ENCODE peak calls at places on chromosomes 2 and 18, in seven cellular contexts. One of them, this sample, is unnamed.

GRCh38 chr2:119407430-119408220 is 24.0 kb upstream of the TMEM37 start:
- DNase-seq in activated T-cell treated with anti-CD3 and anti-CD28 coated beads for 1 hour: peak; percentile 6
- DNase-seq in G401: peak; percentile 24
- DNase-seq in cerebellum: no peak
- DNase-seq in tibial artery: no peak
- DNase-seq in germinal center: peak; percentile 62
- DNase-seq in stimulated activated CD4-positive, alpha-beta T cell treated with anti-CD3 and anti-CD28 coated beads, Interleukin-15, amount 100 ng/mL, for 24 hours: peak; percentile 52
- DNase-seq in this sample: no peak

GRCh38 chr2:23199115-23199918 is 185.7 kb upstream of the KLHL29 start:
- DNase-seq in tibial artery: no peak
- DNase-seq in cerebellum: no peak
- DNase-seq in germinal center: peak; percentile 11
- DNase-seq in stimulated activated CD4-positive, alpha-beta T cell treated with anti-CD3 and anti-CD28 coated beads, Interleukin-15, amount 100 ng/mL, for 24 hours: peak; percentile 18
- DNase-seq in activated T-cell treated with anti-CD3 and anti-CD28 coated beads for 1 hour: no peak
- DNase-seq in G401: peak; percentile 5
- DNase-seq in this sample: no peak

GRCh38 chr2:27776097-27776496 is 4.6 kb downstream of the MRPL33 start:
- DNase-seq in stimulated activated CD4-positive, alpha-beta T cell treated with anti-CD3 and anti-CD28 coated beads, Interleukin-15, amount 100 ng/mL, for 24 hours: no peak
- DNase-seq in cerebellum: no peak
- DNase-seq in germinal center: no peak
- DNase-seq in tibial artery: no peak
- DNase-seq in G401: peak; percentile 24
- DNase-seq in activated T-cell treated with anti-CD3 and anti-CD28 coated beads for 1 hour: no peak
- DNase-seq in this sample: no peak

GRCh38 chr2:175973373-175973772 is 28.7 kb downstream of the LNPK start:
- DNase-seq in cerebellum: no peak
- DNase-seq in tibial artery: no peak
- DNase-seq in activated T-cell treated with anti-CD3 and anti-CD28 coated beads for 1 hour: no peak
- DNase-seq in germinal center: no peak
- DNase-seq in G401: no peak
- DNase-seq in stimulated activated CD4-positive, alpha-beta T cell treated with anti-CD3 and anti-CD28 coated beads, Interleukin-15, amount 100 ng/mL, for 24 hours: no peak
- DNase-seq in this sample: no peak

GRCh38 chr18:25223211-25223610 is 128.8 kb downstream of the ZNF521 start:
- DNase-seq in cerebellum: no peak
- DNase-seq in stimulated activated CD4-positive, alpha-beta T cell treated with anti-CD3 and anti-CD28 coated beads, Interleukin-15, amount 100 ng/mL, for 24 hours: no peak
- DNase-seq in germinal center: no peak
- DNase-seq in tibial artery: no peak
- DNase-seq in activated T-cell treated with anti-CD3 and anti-CD28 coated beads for 1 hour: no peak
- DNase-seq in G401: no peak
- DNase-seq in this sample: no peak

GRCh38 chr2:71831208-71831577 is 316.5 kb downstream of the CYP26B1 start:
- DNase-seq in stimulated activated CD4-positive, alpha-beta T cell treated with anti-CD3 and anti-CD28 coated beads, Interleukin-15, amount 100 ng/mL, for 24 hours: no peak
- DNase-seq in germinal center: no peak
- DNase-seq in tibial artery: peak; percentile 90
- DNase-seq in activated T-cell treated with anti-CD3 and anti-CD28 coated beads for 1 hour: no peak
- DNase-seq in cerebellum: peak; percentile 63
- DNase-seq in G401: peak; percentile 74
- DNase-seq in this sample: no peak

GRCh38 chr2:54471221-54471711 is 15.1 kb downstream of the SPTBN1 start:
- DNase-seq in cerebellum: peak; percentile 63
- DNase-seq in tibial artery: no peak
- DNase-seq in stimulated activated CD4-positive, alpha-beta T cell treated with anti-CD3 and anti-CD28 coated beads, Interleukin-15, amount 100 ng/mL, for 24 hours: no peak
- DNase-seq in germinal center: peak; percentile 17
- DNase-seq in G401: peak; percentile 89
- DNase-seq in activated T-cell treated with anti-CD3 and anti-CD28 coated beads for 1 hour: no peak
- DNase-seq in this sample: peak; percentile 39

GRCh38 chr2:128798502-128799283 is 480.0 kb upstream of the HS6ST1 start:
- DNase-seq in G401: no peak
- DNase-seq in cerebellum: no peak
- DNase-seq in germinal center: no peak
- DNase-seq in tibial artery: no peak
- DNase-seq in stimulated activated CD4-positive, alpha-beta T cell treated with anti-CD3 and anti-CD28 coated beads, Interleukin-15, amount 100 ng/mL, for 24 hours: no peak
- DNase-seq in activated T-cell treated with anti-CD3 and anti-CD28 coated beads for 1 hour: no peak
- DNase-seq in this sample: no peak

GRCh38 chr2:209956276-209956675 is 46.2 kb upstream of the RPE start:
- DNase-seq in activated T-cell treated with anti-CD3 and anti-CD28 coated beads for 1 hour: no peak
- DNase-seq in stimulated activated CD4-positive, alpha-beta T cell treated with anti-CD3 and anti-CD28 coated beads, Interleukin-15, amount 100 ng/mL, for 24 hours: no peak
- DNase-seq in germinal center: no peak
- DNase-seq in G401: peak; percentile 21
- DNase-seq in tibial artery: no peak
- DNase-seq in cerebellum: no peak
- DNase-seq in this sample: no peak

GRCh38 chr18:37524546-37525301 is 40.9 kb downstream of the CELF4 start:
- DNase-seq in germinal center: no peak
- DNase-seq in G401: no peak
- DNase-seq in tibial artery: no peak
- DNase-seq in activated T-cell treated with anti-CD3 and anti-CD28 coated beads for 1 hour: no peak
- DNase-seq in cerebellum: no peak
- DNase-seq in stimulated activated CD4-positive, alpha-beta T cell treated with anti-CD3 and anti-CD28 coated beads, Interleukin-15, amount 100 ng/mL, for 24 hours: no peak
- DNase-seq in this sample: no peak

GRCh38 chr18:50611529-50611941 is 51.6 kb downstream of the MAPK4 start:
- DNase-seq in stimulated activated CD4-positive, alpha-beta T cell treated with anti-CD3 and anti-CD28 coated beads, Interleukin-15, amount 100 ng/mL, for 24 hours: no peak
- DNase-seq in activated T-cell treated with anti-CD3 and anti-CD28 coated beads for 1 hour: no peak
- DNase-seq in germinal center: no peak
- DNase-seq in tibial artery: no peak
- DNase-seq in G401: no peak
- DNase-seq in cerebellum: no peak
- DNase-seq in this sample: no peak

GRCh38 chr18:75915941-75916640 is 488.6 kb upstream of the SMIM21 start:
- DNase-seq in germinal center: no peak
- DNase-seq in cerebellum: peak; percentile 62
- DNase-seq in activated T-cell treated with anti-CD3 and anti-CD28 coated beads for 1 hour: no peak
- DNase-seq in G401: peak; percentile 48
- DNase-seq in tibial artery: no peak
- DNase-seq in stimulated activated CD4-positive, alpha-beta T cell treated with anti-CD3 and anti-CD28 coated beads, Interleukin-15, amount 100 ng/mL, for 24 hours: peak; percentile 11
- DNase-seq in this sample: no peak

GRCh38 chr2:70084973-70085710 is 2.1 kb upstream of the PCBP1 start:
- DNase-seq in activated T-cell treated with anti-CD3 and anti-CD28 coated beads for 1 hour: peak; percentile 68
- DNase-seq in cerebellum: peak; percentile 62
- DNase-seq in stimulated activated CD4-positive, alpha-beta T cell treated with anti-CD3 and anti-CD28 coated beads, Interleukin-15, amount 100 ng/mL, for 24 hours: peak; percentile 74
- DNase-seq in germinal center: peak; percentile 66
- DNase-seq in G401: peak; percentile 80
- DNase-seq in tibial artery: peak; percentile 71
- DNase-seq in this sample: no peak

GRCh38 chr2:8558096-8558495 is 123.8 kb upstream of the ID2 start:
- DNase-seq in G401: no peak
- DNase-seq in tibial artery: peak; percentile 35
- DNase-seq in stimulated activated CD4-positive, alpha-beta T cell treated with anti-CD3 and anti-CD28 coated beads, Interleukin-15, amount 100 ng/mL, for 24 hours: no peak
- DNase-seq in activated T-cell treated with anti-CD3 and anti-CD28 coated beads for 1 hour: no peak
- DNase-seq in cerebellum: no peak
- DNase-seq in germinal center: no peak
- DNase-seq in this sample: no peak

GRCh38 chr2:120672526-120673204 is 63.0 kb upstream of the GLI2 start:
- DNase-seq in cerebellum: no peak
- DNase-seq in stimulated activated CD4-positive, alpha-beta T cell treated with anti-CD3 and anti-CD28 coated beads, Interleukin-15, amount 100 ng/mL, for 24 hours: no peak
- DNase-seq in tibial artery: no peak
- DNase-seq in G401: no peak
- DNase-seq in germinal center: no peak
- DNase-seq in activated T-cell treated with anti-CD3 and anti-CD28 coated beads for 1 hour: no peak
- DNase-seq in this sample: no peak

GRCh38 chr2:55168221-55169154 is 63.6 kb downstream of the CLHC1 start:
- DNase-seq in germinal center: peak; percentile 38
- DNase-seq in activated T-cell treated with anti-CD3 and anti-CD28 coated beads for 1 hour: peak; percentile 23
- DNase-seq in stimulated activated CD4-positive, alpha-beta T cell treated with anti-CD3 and anti-CD28 coated beads, Interleukin-15, amount 100 ng/mL, for 24 hours: peak; percentile 33
- DNase-seq in cerebellum: peak; percentile 72
- DNase-seq in tibial artery: peak; percentile 83
- DNase-seq in G401: peak; percentile 85
- DNase-seq in this sample: no peak

GRCh38 chr2:177909962-177910361 is 162.6 kb downstream of the PDE11A start:
- DNase-seq in activated T-cell treated with anti-CD3 and anti-CD28 coated beads for 1 hour: no peak
- DNase-seq in tibial artery: no peak
- DNase-seq in G401: no peak
- DNase-seq in germinal center: no peak
- DNase-seq in stimulated activated CD4-positive, alpha-beta T cell treated with anti-CD3 and anti-CD28 coated beads, Interleukin-15, amount 100 ng/mL, for 24 hours: no peak
- DNase-seq in cerebellum: no peak
- DNase-seq in this sample: no peak

GRCh38 chr18:48948112-48949050 is 2.4 kb downstream of the SMAD7 start:
- DNase-seq in G401: peak; percentile 50
- DNase-seq in stimulated activated CD4-positive, alpha-beta T cell treated with anti-CD3 and anti-CD28 coated beads, Interleukin-15, amount 100 ng/mL, for 24 hours: peak; percentile 52
- DNase-seq in germinal center: peak; percentile 69
- DNase-seq in cerebellum: no peak
- DNase-seq in activated T-cell treated with anti-CD3 and anti-CD28 coated beads for 1 hour: peak; percentile 44
- DNase-seq in tibial artery: no peak
- DNase-seq in this sample: peak; percentile 93

GRCh38 chr18:55997156-55997561 is 409.2 kb upstream of the TCF4 start:
- DNase-seq in activated T-cell treated with anti-CD3 and anti-CD28 coated beads for 1 hour: no peak
- DNase-seq in cerebellum: no peak
- DNase-seq in tibial artery: no peak
- DNase-seq in G401: no peak
- DNase-seq in germinal center: no peak
- DNase-seq in stimulated activated CD4-positive, alpha-beta T cell treated with anti-CD3 and anti-CD28 coated beads, Interleukin-15, amount 100 ng/mL, for 24 hours: no peak
- DNase-seq in this sample: no peak

GRCh38 chr2:20225294-20226151 is 593 bp upstream of the SDC1 start:
- DNase-seq in activated T-cell treated with anti-CD3 and anti-CD28 coated beads for 1 hour: no peak
- DNase-seq in stimulated activated CD4-positive, alpha-beta T cell treated with anti-CD3 and anti-CD28 coated beads, Interleukin-15, amount 100 ng/mL, for 24 hours: peak; percentile 68
- DNase-seq in tibial artery: peak; percentile 54
- DNase-seq in cerebellum: peak; percentile 23
- DNase-seq in germinal center: peak; percentile 72
- DNase-seq in G401: peak; percentile 18
- DNase-seq in this sample: peak; percentile 74

GRCh38 chr2:240399419-240400318 is 35.8 kb upstream of the GPC1 start:
- DNase-seq in cerebellum: no peak
- DNase-seq in activated T-cell treated with anti-CD3 and anti-CD28 coated beads for 1 hour: no peak
- DNase-seq in germinal center: no peak
- DNase-seq in tibial artery: peak; percentile 51
- DNase-seq in G401: no peak
- DNase-seq in stimulated activated CD4-positive, alpha-beta T cell treated with anti-CD3 and anti-CD28 coated beads, Interleukin-15, amount 100 ng/mL, for 24 hours: no peak
- DNase-seq in this sample: no peak

GRCh38 chr18:58231930-58232329 is 187.9 kb downstream of the NEDD4L start:
- DNase-seq in cerebellum: no peak
- DNase-seq in stimulated activated CD4-positive, alpha-beta T cell treated with anti-CD3 and anti-CD28 coated beads, Interleukin-15, amount 100 ng/mL, for 24 hours: no peak
- DNase-seq in G401: no peak
- DNase-seq in tibial artery: no peak
- DNase-seq in germinal center: peak; percentile 50
- DNase-seq in activated T-cell treated with anti-CD3 and anti-CD28 coated beads for 1 hour: no peak
- DNase-seq in this sample: no peak

GRCh38 chr2:203404996-203405395 is 76.8 kb downstream of the ABI2 start:
- DNase-seq in G401: no peak
- DNase-seq in tibial artery: no peak
- DNase-seq in cerebellum: no peak
- DNase-seq in stimulated activated CD4-positive, alpha-beta T cell treated with anti-CD3 and anti-CD28 coated beads, Interleukin-15, amount 100 ng/mL, for 24 hours: no peak
- DNase-seq in germinal center: no peak
- DNase-seq in activated T-cell treated with anti-CD3 and anti-CD28 coated beads for 1 hour: no peak
- DNase-seq in this sample: no peak

GRCh38 chr2:226742346-226742745 is 57.3 kb downstream of the IRS1 start:
- DNase-seq in G401: peak; percentile 91
- DNase-seq in stimulated activated CD4-positive, alpha-beta T cell treated with anti-CD3 and anti-CD28 coated beads, Interleukin-15, amount 100 ng/mL, for 24 hours: no peak
- DNase-seq in tibial artery: peak; percentile 88
- DNase-seq in cerebellum: peak; percentile 70
- DNase-seq in activated T-cell treated with anti-CD3 and anti-CD28 coated beads for 1 hour: no peak
- DNase-seq in germinal center: no peak
- DNase-seq in this sample: no peak

GRCh38 chr2:134275058-134275862 is 21.4 kb downstream of the MGAT5 start:
- DNase-seq in germinal center: peak; percentile 48
- DNase-seq in activated T-cell treated with anti-CD3 and anti-CD28 coated beads for 1 hour: no peak
- DNase-seq in G401: no peak
- DNase-seq in stimulated activated CD4-positive, alpha-beta T cell treated with anti-CD3 and anti-CD28 coated beads, Interleukin-15, amount 100 ng/mL, for 24 hours: no peak
- DNase-seq in cerebellum: no peak
- DNase-seq in tibial artery: no peak
- DNase-seq in this sample: no peak

GRCh38 chr2:207008105-207008990 is 69.0 kb downstream of the CPO start:
- DNase-seq in cerebellum: no peak
- DNase-seq in G401: no peak
- DNase-seq in tibial artery: no peak
- DNase-seq in germinal center: no peak
- DNase-seq in stimulated activated CD4-positive, alpha-beta T cell treated with anti-CD3 and anti-CD28 coated beads, Interleukin-15, amount 100 ng/mL, for 24 hours: no peak
- DNase-seq in activated T-cell treated with anti-CD3 and anti-CD28 coated beads for 1 hour: no peak
- DNase-seq in this sample: no peak

GRCh38 chr2:154449951-154450658 is 248.4 kb upstream of the KCNJ3 start:
- DNase-seq in germinal center: no peak
- DNase-seq in activated T-cell treated with anti-CD3 and anti-CD28 coated beads for 1 hour: no peak
- DNase-seq in G401: no peak
- DNase-seq in tibial artery: no peak
- DNase-seq in stimulated activated CD4-positive, alpha-beta T cell treated with anti-CD3 and anti-CD28 coated beads, Interleukin-15, amount 100 ng/mL, for 24 hours: no peak
- DNase-seq in cerebellum: no peak
- DNase-seq in this sample: no peak

GRCh38 chr2:65350714-65351113 is 81.7 kb downstream of the SPRED2 start:
- DNase-seq in germinal center: no peak
- DNase-seq in cerebellum: no peak
- DNase-seq in stimulated activated CD4-positive, alpha-beta T cell treated with anti-CD3 and anti-CD28 coated beads, Interleukin-15, amount 100 ng/mL, for 24 hours: no peak
- DNase-seq in tibial artery: no peak
- DNase-seq in G401: no peak
- DNase-seq in activated T-cell treated with anti-CD3 and anti-CD28 coated beads for 1 hour: no peak
- DNase-seq in this sample: peak; percentile 28

GRCh38 chr2:238668426-238668825 is 179.5 kb upstream of the TWIST2 start:
- DNase-seq in activated T-cell treated with anti-CD3 and anti-CD28 coated beads for 1 hour: no peak
- DNase-seq in G401: no peak
- DNase-seq in stimulated activated CD4-positive, alpha-beta T cell treated with anti-CD3 and anti-CD28 coated beads, Interleukin-15, amount 100 ng/mL, for 24 hours: no peak
- DNase-seq in tibial artery: no peak
- DNase-seq in cerebellum: no peak
- DNase-seq in germinal center: no peak
- DNase-seq in this sample: no peak